ENCODE peak calls at places on chromosome X, in four cellular contexts. One of them, this sample, is unnamed.

GRCh38 chrX:120213438-120214265 is 37.0 kb upstream of the ZBTB33 start:
- DNase-seq in H1: peak
- DNase-seq in GM12878: peak
- DNase-seq in HepG2: peak
- DNase-seq in this sample: peak

GRCh38 chrX:109952050-109952449 is 50.9 kb upstream of the TMEM164 start:
- DNase-seq in GM12878: no peak
- DNase-seq in H1: no peak
- DNase-seq in HepG2: no peak
- DNase-seq in this sample: no peak

GRCh38 chrX:50157545-50158125 is 43.2 kb downstream of the AKAP4 start:
- DNase-seq in H1: no peak
- DNase-seq in GM12878: no peak
- DNase-seq in HepG2: no peak
- DNase-seq in this sample: no peak

GRCh38 chrX:134891652-134892051 is 99.1 kb upstream of the SMIM10 start:
- DNase-seq in GM12878: no peak
- DNase-seq in H1: no peak
- DNase-seq in HepG2: no peak
- DNase-seq in this sample: no peak

GRCh38 chrX:51568586-51568985 is 50.1 kb downstream of the CENPVL3 start:
- DNase-seq in H1: no peak
- DNase-seq in GM12878: no peak
- DNase-seq in HepG2: no peak
- DNase-seq in this sample: no peak

GRCh38 chrX:101764538-101764937 is 104.9 kb upstream of the ARMCX2 start:
- DNase-seq in H1: no peak
- DNase-seq in HepG2: no peak
- DNase-seq in GM12878: no peak
- DNase-seq in this sample: no peak

GRCh38 chrX:11533211-11533651 is 132.5 kb downstream of the ARHGAP6 start:
- DNase-seq in GM12878: peak
- DNase-seq in H1: no peak
- DNase-seq in HepG2: peak
- DNase-seq in this sample: peak

GRCh38 chrX:56765816-56766553 is 36.9 kb downstream of the NBDY start:
- DNase-seq in HepG2: no peak
- DNase-seq in GM12878: no peak
- DNase-seq in H1: no peak
- DNase-seq in this sample: no peak

GRCh38 chrX:110006161-110006560 is 3.2 kb downstream of the TMEM164 start:
- DNase-seq in H1: no peak
- DNase-seq in HepG2: no peak
- DNase-seq in GM12878: no peak
- DNase-seq in this sample: no peak

GRCh38 chrX:156004256-156004655 is 6.8 kb downstream of the IL9R start:
- DNase-seq in HepG2: no peak
- DNase-seq in GM12878: no peak
- DNase-seq in H1: no peak
- DNase-seq in this sample: no peak

GRCh38 chrX:69807400-69807799 is 191.5 kb downstream of the EDA start:
- DNase-seq in H1: no peak
- DNase-seq in HepG2: no peak
- DNase-seq in GM12878: no peak
- DNase-seq in this sample: no peak

GRCh38 chrX:56572975-56573374 is 9.5 kb downstream of the UBQLN2 start:
- DNase-seq in HepG2: no peak
- DNase-seq in H1: no peak
- DNase-seq in GM12878: no peak
- DNase-seq in this sample: no peak

GRCh38 chrX:140425712-140426395 is 79.0 kb downstream of the SOX3 start:
- DNase-seq in HepG2: no peak
- DNase-seq in H1: no peak
- DNase-seq in GM12878: no peak
- DNase-seq in this sample: no peak

GRCh38 chrX:97397371-97397770 is 513.7 kb downstream of the RPA4 start:
- DNase-seq in GM12878: no peak
- DNase-seq in HepG2: no peak
- DNase-seq in H1: no peak
- DNase-seq in this sample: peak

GRCh38 chrX:150566734-150567182 is 1.7 kb upstream of the MTM1 start:
- DNase-seq in H1: no peak
- DNase-seq in GM12878: no peak
- DNase-seq in HepG2: no peak
- DNase-seq in this sample: no peak

GRCh38 chrX:43949669-43950068 is 23.5 kb downstream of the NDP start:
- DNase-seq in H1: peak
- DNase-seq in HepG2: peak
- DNase-seq in GM12878: no peak
- DNase-seq in this sample: no peak

GRCh38 chrX:75989806-75990590 is 182.9 kb upstream of the PBDC1 start:
- DNase-seq in HepG2: no peak
- DNase-seq in H1: no peak
- DNase-seq in GM12878: peak
- DNase-seq in this sample: no peak

GRCh38 chrX:85808217-85808616 is 239.1 kb downstream of the CHM start:
- DNase-seq in GM12878: no peak
- DNase-seq in HepG2: no peak
- DNase-seq in H1: no peak
- DNase-seq in this sample: no peak

GRCh38 chrX:73683236-73683859 is 120.4 kb downstream of the CHIC1 start:
- DNase-seq in HepG2: no peak
- DNase-seq in H1: no peak
- DNase-seq in GM12878: no peak
- DNase-seq in this sample: no peak

DNA sequence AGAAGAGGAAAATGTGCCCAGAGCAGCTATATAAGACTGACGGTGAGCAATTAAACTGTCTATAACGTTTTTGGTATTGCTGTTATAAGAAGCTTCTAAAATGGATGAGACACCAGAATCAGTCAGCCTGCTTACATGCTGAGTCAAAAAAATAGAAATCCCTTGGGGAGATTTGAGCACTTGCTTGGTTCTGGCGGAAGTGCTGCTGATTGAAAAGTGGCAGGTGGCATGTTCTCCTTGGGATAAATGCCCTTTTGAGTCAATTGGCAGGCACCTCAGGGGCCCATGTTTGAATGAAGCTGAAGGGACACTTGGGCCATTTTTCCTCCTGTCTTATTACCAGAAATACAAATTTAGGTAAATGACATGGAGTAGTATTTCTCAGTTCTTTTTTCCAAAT is 148.7 kb downstream of the PTCHD1 start:
- DNase-seq in HepG2: no peak
- DNase-seq in GM12878: no peak
- DNase-seq in H1: no peak
- DNase-seq in this sample: no peak
- TF ChIP-seq KDM1A in HepG2: no peak
- TF ChIP-seq KDM1A in GM12878: no peak
- TF ChIP-seq KDM1A in H1: no peak
- TF ChIP-seq KDM1A in this sample: no peak

DNA sequence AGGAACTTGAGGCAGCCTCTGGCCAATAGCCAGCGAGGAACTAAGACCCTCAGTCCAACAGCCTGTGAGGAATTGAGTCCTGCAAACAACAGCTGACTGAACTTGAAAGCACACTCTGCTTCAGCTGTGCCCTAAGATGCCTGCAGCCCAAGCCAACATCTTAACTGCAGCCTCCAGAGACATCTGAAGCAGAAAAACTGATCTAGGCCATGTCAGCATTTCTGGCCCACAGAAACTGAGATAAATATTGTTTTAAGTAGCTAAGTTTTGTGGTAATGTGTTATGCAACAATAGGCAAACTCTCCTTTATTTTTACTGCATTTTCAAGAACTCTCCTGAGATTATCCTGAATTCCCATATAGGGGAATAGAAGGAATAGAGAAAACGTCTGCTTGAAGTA is 24.4 kb upstream of the PIGA start:
- DNase-seq in H1: no peak
- DNase-seq in HepG2: no peak
- DNase-seq in GM12878: no peak
- DNase-seq in this sample: no peak
- TF ChIP-seq CREB1 in H1: no peak
- TF ChIP-seq CREB1 in HepG2: no peak
- TF ChIP-seq CREB1 in GM12878: no peak
- TF ChIP-seq CREB1 in this sample: no peak

DNA sequence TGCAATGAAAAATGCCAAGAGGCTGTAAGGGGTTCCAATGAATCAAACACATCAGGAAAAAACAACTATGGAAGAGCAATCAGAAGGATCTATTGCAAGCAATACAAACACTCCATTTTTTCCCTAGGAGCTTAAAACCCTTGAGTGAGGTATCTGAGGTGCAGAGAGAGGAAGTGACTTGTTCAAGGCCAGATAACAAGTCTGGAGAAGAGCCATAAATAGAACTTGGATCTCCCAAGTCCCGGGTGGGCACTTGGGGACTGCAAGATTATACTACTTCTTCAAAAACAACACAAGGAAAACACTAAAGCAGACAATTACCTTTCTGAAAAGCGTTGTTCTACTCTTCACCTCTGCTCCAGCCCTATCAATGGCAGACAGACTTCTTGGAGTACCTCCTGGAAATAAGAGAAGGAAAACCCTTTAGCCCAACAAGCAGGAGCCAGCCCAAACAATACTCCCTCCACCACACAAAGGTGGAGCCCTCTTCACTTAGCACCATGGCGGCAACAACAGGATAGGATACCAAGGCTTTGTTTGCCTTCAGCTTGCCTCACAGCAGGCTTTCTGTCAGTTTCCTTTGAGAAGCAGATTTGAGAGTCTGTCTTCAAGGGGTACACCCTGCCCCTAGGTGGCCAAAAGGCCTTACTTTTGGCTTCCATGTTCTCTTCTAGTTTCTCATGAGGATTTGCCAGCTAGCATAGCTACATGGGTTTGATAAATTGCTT is 26.0 kb downstream of the AIFM1 start:
- DNase-seq in GM12878: no peak
- DNase-seq in H1: no peak
- DNase-seq in HepG2: no peak
- DNase-seq in this sample: peak
- TF ChIP-seq KDM1A in GM12878: no peak
- TF ChIP-seq KDM1A in H1: no peak
- TF ChIP-seq KDM1A in HepG2: no peak
- TF ChIP-seq KDM1A in this sample: no peak

GRCh38 chrX:153623310-153624029 is 23.5 kb upstream of the DUSP9 start:
- DNase-seq in GM12878: no peak
- DNase-seq in HepG2: peak
- DNase-seq in H1: no peak
- DNase-seq in this sample: no peak

GRCh38 chrX:153624196-153625091 is 22.6 kb upstream of the DUSP9 start:
- DNase-seq in H1: no peak
- DNase-seq in HepG2: peak
- DNase-seq in GM12878: no peak
- DNase-seq in this sample: no peak

GRCh38 chrX:153626025-153626633 is 20.9 kb upstream of the DUSP9 start:
- DNase-seq in HepG2: no peak
- DNase-seq in H1: no peak
- DNase-seq in GM12878: no peak
- DNase-seq in this sample: no peak

GRCh38 chrX:153626863-153627674 is 19.9 kb upstream of the DUSP9 start:
- DNase-seq in HepG2: peak
- DNase-seq in H1: no peak
- DNase-seq in GM12878: no peak
- DNase-seq in this sample: no peak

GRCh38 chrX:153625271-153626024 is 21.6 kb upstream of the DUSP9 start:
- DNase-seq in GM12878: no peak
- DNase-seq in HepG2: no peak
- DNase-seq in H1: no peak
- DNase-seq in this sample: no peak
- TF ChIP-seq CREB1 in GM12878: no peak
- TF ChIP-seq CREB1 in HepG2: no peak
- TF ChIP-seq CREB1 in H1: no peak
- TF ChIP-seq CREB1 in this sample: no peak

GRCh38 chrX:40729923-40730584 is 5.3 kb downstream of the MED14 start:
- DNase-seq in GM12878: no peak
- DNase-seq in HepG2: no peak
- DNase-seq in H1: no peak
- DNase-seq in this sample: peak
- TF ChIP-seq KDM1A in GM12878: no peak
- TF ChIP-seq KDM1A in HepG2: no peak
- TF ChIP-seq KDM1A in H1: no peak
- TF ChIP-seq KDM1A in this sample: no peak

GRCh38 chrX:72621163-72621562 is 48.5 kb upstream of the HDAC8 start:
- DNase-seq in GM12878: no peak
- DNase-seq in HepG2: no peak
- DNase-seq in H1: no peak
- DNase-seq in this sample: no peak
- TF ChIP-seq CREB1 in GM12878: no peak
- TF ChIP-seq CREB1 in HepG2: no peak
- TF ChIP-seq CREB1 in H1: no peak
- TF ChIP-seq CREB1 in this sample: no peak

DNA sequence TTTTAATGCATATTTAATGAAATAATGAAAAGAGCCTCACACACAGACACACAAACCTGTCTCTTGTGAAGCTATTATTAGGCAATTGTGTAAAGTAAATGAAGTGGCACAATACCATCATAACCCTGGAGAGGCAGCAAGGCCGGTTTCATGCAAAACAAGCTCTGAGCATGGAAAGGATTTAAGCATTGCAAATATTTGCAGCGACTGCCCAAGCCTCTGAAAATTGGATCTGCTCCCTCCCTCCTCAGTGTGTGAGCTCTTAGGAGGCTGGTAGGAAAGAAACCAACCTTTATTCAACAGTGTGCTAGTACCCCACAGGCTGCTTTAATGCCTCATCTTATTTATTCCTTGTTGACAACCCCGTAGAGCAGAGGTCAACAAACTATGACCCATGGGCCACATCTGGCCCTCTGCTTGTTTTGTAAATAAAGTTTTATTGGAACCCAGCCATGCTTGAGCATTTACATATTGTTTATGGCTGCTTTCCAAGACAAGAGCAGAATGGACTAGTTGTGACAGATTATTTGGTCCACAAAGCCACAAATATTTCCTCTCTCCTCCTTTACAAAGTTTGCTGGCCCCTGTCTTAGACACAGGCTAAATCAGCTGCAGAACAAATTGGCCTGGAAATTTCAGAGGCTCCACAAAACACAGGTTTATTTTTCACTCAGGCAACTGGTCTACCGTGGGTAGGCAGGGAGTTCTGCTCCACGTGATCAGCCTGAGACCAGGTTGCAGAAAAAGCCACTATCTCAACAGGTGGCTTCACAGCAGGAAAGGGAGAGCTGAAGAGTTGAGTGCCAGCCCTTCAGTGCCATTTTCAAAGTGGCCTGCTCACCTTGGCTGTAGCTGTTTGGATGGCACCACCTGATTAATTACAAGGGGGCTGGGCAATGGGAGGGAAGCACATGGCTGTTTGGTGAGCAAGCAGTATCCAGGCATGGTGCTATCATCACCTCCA is 16.8 kb downstream of the RS1 start:
- DNase-seq in HepG2: peak
- DNase-seq in H1: no peak
- DNase-seq in GM12878: no peak
- DNase-seq in this sample: no peak
- TF ChIP-seq KDM1A in HepG2: no peak
- TF ChIP-seq KDM1A in H1: no peak
- TF ChIP-seq KDM1A in GM12878: no peak
- TF ChIP-seq KDM1A in this sample: no peak

DNA sequence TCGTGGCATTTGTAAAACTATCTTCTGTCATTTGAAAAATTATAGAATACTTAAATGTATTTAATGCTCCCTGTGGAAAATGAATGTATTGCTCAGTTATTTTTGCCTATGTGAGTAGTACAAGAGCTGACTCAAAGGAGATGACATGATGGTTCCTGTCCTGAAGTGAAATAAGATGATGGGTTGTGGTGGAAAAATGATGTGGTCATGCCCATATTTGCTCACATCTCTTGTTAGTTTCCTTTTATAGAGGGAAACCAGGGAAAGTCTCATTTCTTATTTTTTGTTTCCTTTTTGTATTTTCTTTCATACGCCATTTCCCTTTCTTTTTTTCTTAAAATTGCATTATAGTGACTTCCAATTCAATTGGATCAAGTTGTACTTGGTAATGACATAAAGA is 23.7 kb downstream of the PLS3 start:
- DNase-seq in HepG2: no peak
- DNase-seq in GM12878: no peak
- DNase-seq in H1: no peak
- DNase-seq in this sample: no peak
- TF ChIP-seq CREB1 in HepG2: no peak
- TF ChIP-seq CREB1 in GM12878: no peak
- TF ChIP-seq CREB1 in H1: no peak
- TF ChIP-seq CREB1 in this sample: no peak

This sample was measured in K562.